ENCODE peak calls at places on chromosome 7, in ten cellular contexts. J is ovary; O is GM23338; S is IMR-90; U is CD8-positive, alpha-beta T cell; Y is AG04450; E is GM06990; R is lower lobe of right lung; K is tibial artery; W is fibroblast of lung. T is an unnamed sample. For H3K27me3, the result is how much of the 10 kb centered on the place peaks cover.

GRCh38 chr7:116122972-116123595 is 87.3 kb upstream of the TES start:
- DNase-seq in J (no peak), O (peak), S (peak), U (no peak), Y (peak), E (no peak), R (no peak), K (no peak), W (peak), T (no peak)

GRCh38 chr7:128266891-128267839 is 26.1 kb downstream of the LEP start:
- DNase-seq in J (peak), O (peak), S (peak), U (no peak), Y (no peak), E (no peak), R (no peak), K (peak), W (peak), T (peak)

GRCh38 chr7:155401884-155402283 is 56.0 kb upstream of the EN2 start:
- DNase-seq in J (no peak), O (no peak), S (no peak), U (no peak), Y (no peak), E (no peak), R (no peak), K (no peak), W (no peak), T (no peak)

GRCh38 chr7:36661135-36661840 is 63.0 kb downstream of the AOAH start:
- DNase-seq in J (no peak), O (peak), S (peak), U (no peak), Y (no peak), E (no peak), R (no peak), K (no peak), W (peak), T (peak)

GRCh38 chr7:114082567-114082933 is 163.7 kb upstream of the PPP1R3A start:
- DNase-seq in J (no peak), O (peak), S (no peak), U (no peak), Y (no peak), E (no peak), R (no peak), K (no peak), W (peak), T (no peak)

GRCh38 chr7:42081672-42082071 is 155.3 kb downstream of the GLI3 start:
- DNase-seq in J (no peak), O (no peak), S (no peak), U (no peak), Y (no peak), E (no peak), R (no peak), K (no peak), W (no peak), T (no peak)

GRCh38 chr7:93140582-93141191 is 7.5 kb downstream of the SAMD9L start:
- DNase-seq in J (no peak), O (no peak), S (no peak), U (no peak), Y (no peak), E (no peak), R (no peak), K (no peak), W (no peak), T (no peak)

GRCh38 chr7:32586291-32587221 is 91.3 kb downstream of the AVL9 start:
- DNase-seq in J (no peak), O (no peak), S (peak), U (no peak), Y (peak), E (no peak), R (no peak), K (no peak), W (peak), T (peak)

GRCh38 chr7:3194501-3195141 is 106.4 kb upstream of the SDK1 start:
- DNase-seq in J (peak), O (peak), S (peak), U (no peak), Y (peak), E (no peak), R (peak), K (no peak), W (peak), T (peak)

GRCh38 chr7:28705350-28705749 is 252.8 kb downstream of the TRIL start:
- DNase-seq in J (no peak), O (no peak), S (no peak), U (no peak), Y (no peak), E (peak), R (no peak), K (no peak), W (no peak), T (no peak)

GRCh38 chr7:19776981-19777380 is 3.6 kb upstream of the TMEM196 start:
- DNase-seq in J (no peak), O (no peak), S (no peak), U (no peak), Y (no peak), E (no peak), R (no peak), K (no peak), W (no peak), T (no peak)

GRCh38 chr7:22469371-22470143 is 30.4 kb downstream of the STEAP1B start:
- DNase-seq in J (no peak), O (no peak), S (no peak), U (no peak), Y (no peak), E (no peak), R (no peak), K (no peak), W (no peak), T (no peak)

GRCh38 chr7:129315916-129316315 is 91.1 kb downstream of the AHCYL2 start:
- DNase-seq in J (no peak), O (no peak), S (no peak), U (no peak), Y (no peak), E (no peak), R (no peak), K (no peak), W (peak), T (peak)

GRCh38 chr7:151243411-151244155 is 4.9 kb downstream of the SMARCD3 start:
- DNase-seq in J (no peak), O (no peak), S (no peak), U (peak), Y (no peak), E (no peak), R (peak), K (no peak), W (no peak), T (no peak)

GRCh38 chr7:43513236-43513635 is 69.7 kb upstream of the STK17A start:
- DNase-seq in J (no peak), O (no peak), S (no peak), U (no peak), Y (no peak), E (no peak), R (no peak), K (no peak), W (peak), T (no peak)

GRCh38 chr7:25025218-25025671 is 45.3 kb upstream of the OSBPL3 start:
- DNase-seq in J (no peak), O (no peak), S (peak), U (no peak), Y (peak), E (no peak), R (no peak), K (no peak), W (peak), T (peak)

GRCh38 chr7:143490719-143491306 is 13.1 kb downstream of the TAS2R41 start:
- DNase-seq in J (no peak), O (peak), S (no peak), U (no peak), Y (no peak), E (no peak), R (no peak), K (no peak), W (no peak), T (peak)

GRCh38 chr7:45069444-45070253 is 19.1 kb downstream of the NACAD start:
- DNase-seq in J (no peak), O (no peak), S (no peak), U (no peak), Y (no peak), E (no peak), R (no peak), K (peak), W (no peak), T (no peak)

GRCh38 chr7:66138994-66139752 is 24.5 kb downstream of the CRCP start:
- DNase-seq in J (no peak), O (no peak), S (peak), U (no peak), Y (no peak), E (no peak), R (no peak), K (no peak), W (peak), T (no peak)

GRCh38 chr7:149723795-149724495 is 49.4 kb downstream of the ZNF467 start:
- DNase-seq in J (no peak), O (no peak), S (no peak), U (no peak), Y (no peak), E (no peak), R (peak), K (no peak), W (no peak), T (no peak)

GRCh38 chr7:45159296-45159695 is 1.7 kb downstream of the RAMP3 start:
- DNase-seq in J (no peak), O (no peak), S (no peak), U (no peak), Y (no peak), E (no peak), R (no peak), K (peak), W (no peak), T (no peak)

GRCh38 chr7:105277341-105277740 is 111.4 kb downstream of the SRPK2 start:
- DNase-seq in J (no peak), O (no peak), S (peak), U (no peak), Y (peak), E (no peak), R (no peak), K (no peak), W (peak), T (no peak)

GRCh38 chr7:87759511-87759910 is 116.6 kb downstream of the SLC25A40 start:
- DNase-seq in J (no peak), O (no peak), S (no peak), U (no peak), Y (no peak), E (no peak), R (no peak), K (no peak), W (no peak), T (no peak)

GRCh38 chr7:152140560-152140959 is 115.1 kb downstream of the GALNT11 start:
- DNase-seq in J (no peak), O (no peak), S (no peak), U (no peak), Y (no peak), E (no peak), R (no peak), K (no peak), W (no peak), T (no peak)

GRCh38 chr7:45384499-45384898 is 189.7 kb upstream of the ADCY1 start:
- DNase-seq in J (no peak), O (no peak), S (peak), U (no peak), Y (no peak), E (no peak), R (no peak), K (no peak), W (peak), T (peak)

GRCh38 chr7:54546986-54547314 is 4.8 kb downstream of the VSTM2A start:
- DNase-seq in J (no peak), O (no peak), S (no peak), U (no peak), Y (no peak), E (no peak), R (no peak), K (no peak), W (no peak), T (no peak)

GRCh38 chr7:54546081-54546985 is 4.2 kb downstream of the VSTM2A start:
- DNase-seq in J (no peak), O (peak), S (no peak), U (no peak), Y (no peak), E (no peak), R (no peak), K (no peak), W (no peak), T (peak)

GRCh38 chr7:54542920-54543539 is 855 bp downstream of the VSTM2A start:
- DNase-seq in J (no peak), O (peak), S (peak), U (no peak), Y (no peak), E (no peak), R (no peak), K (no peak), W (peak), T (peak)

GRCh38 chr7:54545241-54545563 is 3.0 kb downstream of the VSTM2A start:
- DNase-seq in J (no peak), O (no peak), S (no peak), U (no peak), Y (no peak), E (no peak), R (no peak), K (no peak), W (no peak), T (no peak)

DNA sequence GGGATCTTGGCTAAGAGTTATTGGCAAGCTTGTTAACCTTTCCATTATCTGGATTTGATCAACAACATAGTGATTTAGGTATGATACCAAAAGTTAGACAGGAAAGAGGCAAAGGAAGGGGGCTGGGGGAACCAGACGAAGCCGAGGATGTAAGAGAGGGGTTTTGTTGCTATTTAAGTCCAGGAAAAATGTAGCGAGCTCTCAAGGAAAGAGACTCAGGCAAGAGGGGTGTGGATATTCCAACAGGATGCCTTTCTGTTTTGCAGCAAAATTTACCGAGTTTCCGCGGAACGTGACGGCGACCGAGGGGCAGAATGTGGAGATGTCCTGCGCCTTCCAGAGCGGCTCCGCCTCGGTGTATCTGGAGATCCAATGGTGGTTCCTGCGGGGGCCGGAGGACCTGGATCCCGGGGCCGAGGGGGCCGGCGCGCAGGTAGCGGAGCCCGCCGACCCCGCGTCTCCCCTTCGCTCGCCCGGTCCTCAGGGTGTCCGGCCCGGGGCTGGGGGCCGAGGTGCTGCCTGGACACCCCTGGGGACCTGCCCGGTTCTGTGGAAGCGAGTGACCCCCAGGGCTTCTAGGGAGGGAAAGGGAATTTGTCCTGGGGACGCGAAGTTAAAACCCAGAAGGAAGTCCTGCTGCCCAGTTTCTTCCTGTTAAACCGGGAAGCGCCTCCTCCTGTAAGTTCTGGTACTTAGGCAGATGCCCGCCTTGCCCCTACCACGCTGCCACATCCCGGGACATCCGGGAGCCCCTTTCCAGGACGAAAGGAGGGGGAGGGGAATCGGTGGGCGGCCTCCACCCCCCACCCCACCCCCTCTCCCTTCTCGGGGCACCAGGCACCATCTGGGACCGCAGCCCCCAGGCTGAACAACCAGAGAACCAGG is 2.4 kb downstream of the VSTM2A start:
- DNase-seq in J (no peak), O (peak), S (no peak), U (no peak), Y (no peak), E (no peak), R (no peak), K (no peak), W (no peak), T (no peak)
- H3K4me3 ChIP-seq in J (no peak), O (peak), S (no peak), U (no peak), Y (no peak), E (no peak), R (no peak), K (no peak), W (no peak), T (no peak)

GRCh38 chr7:100965051-100965722 is 4.2 kb upstream of the MUC12 start:
- DNase-seq in J (no peak), O (peak), S (no peak), U (no peak), Y (no peak), E (no peak), R (no peak), K (no peak), W (no peak), T (no peak)

GRCh38 chr7:100968031-100968430 is 1.3 kb upstream of the MUC12 start:
- DNase-seq in J (no peak), O (peak), S (no peak), U (no peak), Y (no peak), E (no peak), R (no peak), K (no peak), W (no peak), T (no peak)

GRCh38 chr7:100965723-100966541 is 3.4 kb upstream of the MUC12 start:
- DNase-seq in J (peak), O (peak), S (no peak), U (peak), Y (no peak), E (peak), R (peak), K (peak), W (peak), T (peak)

GRCh38 chr7:100967292-100967863 is 2.0 kb upstream of the MUC12 start:
- DNase-seq in J (no peak), O (peak), S (no peak), U (no peak), Y (no peak), E (no peak), R (no peak), K (no peak), W (no peak), T (no peak)

DNA sequence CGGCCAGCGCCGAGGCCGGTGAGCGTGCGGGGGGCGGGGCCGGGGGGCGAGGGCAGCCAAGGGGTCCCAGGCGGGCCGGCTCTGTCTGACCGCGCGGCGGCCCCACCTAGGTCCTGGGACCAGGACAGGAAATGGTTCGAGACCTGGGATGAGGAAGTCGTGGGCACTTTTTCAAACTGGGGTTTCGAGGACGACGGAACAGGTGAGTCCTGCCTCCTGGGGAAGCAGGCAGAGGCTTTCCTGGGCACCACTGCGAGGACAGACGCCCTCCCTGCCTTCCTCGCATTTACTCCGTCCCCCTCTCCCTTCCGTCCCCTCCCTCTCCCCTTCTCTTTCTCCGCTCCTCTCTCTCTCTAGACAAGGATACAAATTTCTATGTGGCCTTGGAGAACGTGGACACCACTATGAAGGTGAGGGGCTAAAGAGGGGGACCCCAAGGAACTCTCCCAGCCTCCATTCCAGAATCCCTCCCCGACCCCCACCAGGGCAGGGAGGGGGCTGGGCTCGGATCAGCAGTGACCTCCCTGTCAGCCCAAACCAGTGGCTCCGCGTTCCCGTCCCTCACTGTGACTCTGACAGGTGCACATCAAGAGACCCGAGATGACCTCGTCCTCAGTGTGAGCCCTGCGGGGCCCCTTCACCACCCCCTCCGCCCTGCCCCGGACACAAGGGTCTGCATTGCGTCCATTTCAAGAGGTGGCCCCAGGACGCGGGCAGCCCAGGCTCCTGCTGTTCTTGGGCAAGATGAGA is 2.6 kb upstream of the MUC12 start:
- DNase-seq in J (no peak), O (peak), S (no peak), U (no peak), Y (no peak), E (no peak), R (no peak), K (no peak), W (no peak), T (no peak)
- H3K27me3 ChIP-seq in J (under half), O (under half), S (half or more), U (under half), Y (under half), E (under half), R (half or more), K (half or more), W (under half), T (under half)

DNA sequence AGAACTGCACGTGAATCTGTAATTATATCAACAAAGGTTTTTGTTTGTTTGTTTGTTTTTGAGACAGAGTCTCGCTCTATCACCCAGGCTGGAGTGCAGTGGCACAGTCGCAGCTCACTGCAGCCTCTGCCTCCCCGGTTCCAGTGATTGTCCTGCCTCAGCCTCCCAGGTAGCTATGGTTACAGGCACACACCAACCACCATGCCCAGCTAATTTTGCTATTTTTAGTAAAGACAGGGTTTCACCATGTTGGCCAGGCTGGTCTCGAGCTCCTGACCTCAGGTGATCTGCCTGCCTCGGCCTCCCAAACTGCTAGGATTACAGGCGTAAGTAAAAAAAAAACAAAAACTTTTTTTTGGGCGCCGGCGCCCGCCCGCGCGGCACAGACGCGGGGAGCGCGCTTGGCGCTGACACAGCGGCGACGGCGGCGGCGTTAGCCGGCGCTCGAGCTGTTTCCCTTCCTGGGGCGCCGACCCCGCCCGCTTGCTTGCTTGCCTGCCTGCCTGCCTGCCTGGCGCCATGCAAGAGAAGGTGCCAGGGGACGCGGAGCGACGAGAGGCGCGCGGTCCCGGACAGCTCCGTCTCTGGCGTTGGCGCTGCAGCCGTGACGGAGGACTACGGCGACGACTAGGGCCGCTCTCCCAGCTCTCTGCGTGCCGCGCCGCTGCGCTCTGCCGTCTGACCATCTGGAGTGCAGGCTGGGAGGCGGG is 171.4 kb upstream of the NUPR2 start:
- DNase-seq in J (no peak), O (no peak), S (no peak), U (no peak), Y (no peak), E (no peak), R (no peak), K (peak), W (no peak), T (peak)
- H3K4me3 ChIP-seq in J (no peak), O (no peak), S (no peak), U (no peak), Y (no peak), E (no peak), R (peak), K (peak), W (no peak), T (peak)

GRCh38 chr7:50140688-50141087 is 47.6 kb upstream of the ZPBP start:
- DNase-seq in J (no peak), O (no peak), S (no peak), U (no peak), Y (no peak), E (no peak), R (no peak), K (no peak), W (no peak), T (no peak)

GRCh38 chr7:50141854-50142253 is 48.8 kb upstream of the ZPBP start:
- DNase-seq in J (no peak), O (peak), S (no peak), U (no peak), Y (no peak), E (no peak), R (no peak), K (no peak), W (no peak), T (no peak)

GRCh38 chr7:50145801-50146338 is 52.8 kb upstream of the ZPBP start:
- DNase-seq in J (no peak), O (no peak), S (no peak), U (no peak), Y (no peak), E (peak), R (no peak), K (no peak), W (no peak), T (no peak)

GRCh38 chr7:50142421-50143113 is 49.5 kb upstream of the ZPBP start:
- DNase-seq in J (no peak), O (peak), S (peak), U (peak), Y (no peak), E (no peak), R (no peak), K (no peak), W (peak), T (no peak)

DNA sequence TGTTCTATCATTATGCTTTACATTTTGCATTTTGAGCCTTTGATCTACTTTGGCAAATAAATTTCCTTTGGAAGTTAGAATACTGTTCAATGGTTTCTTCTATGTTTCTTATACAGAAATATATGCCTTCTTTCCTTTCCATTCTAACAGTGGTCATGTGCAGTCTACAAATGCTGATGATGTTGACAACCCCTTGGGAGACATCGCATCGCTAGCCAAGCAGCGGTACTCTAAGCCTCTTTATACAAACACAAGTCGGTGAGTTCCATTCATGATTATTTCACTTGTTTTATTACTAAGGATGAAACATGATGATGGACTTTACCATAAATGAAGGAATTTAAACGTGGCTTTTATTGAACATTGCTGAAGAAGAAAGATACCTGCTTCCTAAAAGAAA is 48.1 kb upstream of the ZPBP start:
- DNase-seq in J (no peak), O (no peak), S (no peak), U (no peak), Y (no peak), E (no peak), R (no peak), K (no peak), W (no peak), T (no peak)
- H3K27me3 ChIP-seq in J (under half), O (under half), S (under half), U (under half), Y (under half), E (under half), R (under half), K (under half), W (under half), T (under half)